ENCODE peak calls at places on chromosomes 11 and 22, in ten cellular contexts. V is choroid plexus epithelial cell, P is astrocyte of the spinal cord, U is spleen, Q is mammary epithelial cell, Y is SK-MEL-5, W is adrenal gland, G is nephron progenitor cell, H is transverse colon, L is stromal cell of bone marrow. S is an unnamed sample.

GRCh38 chr11:75536786-75537629 is 11.3 kb upstream of the GDPD5 start:
- DNase-seq in V (no peak), P (no peak), U (no peak), Q (peak; percentile 58), Y (no peak), W (no peak), G (no peak), H (no peak), L (no peak), S (no peak)

GRCh38 chr11:61976420-61976800 is 9.0 kb upstream of the FTH1 start:
- DNase-seq in V (no peak), P (no peak), U (peak; percentile 21), Q (no peak), Y (no peak), W (no peak), G (no peak), H (no peak), L (no peak), S (no peak)

GRCh38 chr11:372809-373715 is 3.8 kb downstream of the B4GALNT4 start:
- DNase-seq in V (no peak), P (no peak), U (no peak), Q (no peak), Y (no peak), W (no peak), G (no peak), H (no peak), L (no peak), S (no peak)

GRCh38 chr11:30016588-30017363 is at the start of gene KCNA4:
- DNase-seq in V (peak; percentile 2), P (no peak), U (no peak), Q (no peak), Y (peak; percentile 6), W (peak; percentile 44), G (peak; percentile 81), H (no peak), L (peak; percentile 0), S (peak; percentile 84)

GRCh38 chr22:39818050-39818449 is 75.5 kb downstream of the ENTHD1 start:
- DNase-seq in V (peak; percentile 18), P (peak; percentile 59), U (no peak), Q (no peak), Y (peak; percentile 19), W (no peak), G (no peak), H (no peak), L (peak; percentile 11), S (no peak)

GRCh38 chr11:12598330-12599256 is 75.6 kb upstream of the TEAD1 start:
- DNase-seq in V (peak; percentile 75), P (peak; percentile 86), U (no peak), Q (peak; percentile 60), Y (peak; percentile 84), W (no peak), G (no peak), H (no peak), L (no peak), S (no peak)

GRCh38 chr22:39278040-39278439 is 33.3 kb upstream of the PDGFB start:
- DNase-seq in V (peak; percentile 47), P (no peak), U (no peak), Q (no peak), Y (no peak), W (no peak), G (no peak), H (no peak), L (no peak), S (peak; percentile 38)

GRCh38 chr22:23183107-23183698 is 2.9 kb downstream of the BCR start:
- DNase-seq in V (peak; percentile 76), P (peak; percentile 76), U (no peak), Q (peak; percentile 39), Y (peak; percentile 27), W (peak; percentile 50), G (peak; percentile 71), H (peak; percentile 52), L (no peak), S (peak; percentile 96)